ENCODE peak calls at places on chromosomes 5 and 9, in four cellular contexts. P, M, E and W are unnamed samples.

GRCh38 chr5:109829331-109829730 is 139.6 kb downstream of the MAN2A1 start:
- DNase-seq in P (no peak), M (no peak), E (no peak), W (no peak)

GRCh38 chr5:137091473-137091872 is 407.7 kb downstream of the SPOCK1 start:
- DNase-seq in P (no peak), M (no peak), E (no peak), W (no peak)

GRCh38 chr5:3278643-3279042 is 317.0 kb upstream of the IRX1 start:
- DNase-seq in P (no peak), M (no peak), E (no peak), W (no peak)

GRCh38 chr9:125829743-125830142 is 82.6 kb downstream of the PBX3 start:
- DNase-seq in P (peak; percentile 21), M (peak; percentile 64), E (no peak), W (no peak)

GRCh38 chr9:5389109-5389732 is 48.5 kb downstream of the PLGRKT start:
- DNase-seq in P (peak; percentile 20), M (peak; percentile 82), E (no peak), W (no peak)

GRCh38 chr5:93583525-93583798 is 440 bp downstream of the NR2F1 start:
- DNase-seq in P (no peak), M (no peak), E (no peak), W (no peak)

GRCh38 chr9:109488791-109489492 is 9.2 kb downstream of the PTPN3 start:
- DNase-seq in P (no peak), M (no peak), E (no peak), W (no peak)

GRCh38 chr5:36073595-36074216 is 7.0 kb upstream of the UGT3A2 start:
- DNase-seq in P (no peak), M (peak; percentile 49), E (no peak), W (no peak)

GRCh38 chr9:97412628-97413382 is 909 bp downstream of the TDRD7 start:
- DNase-seq in P (peak; percentile 25), M (no peak), E (no peak), W (no peak)

GRCh38 chr5:174688441-174689354 is 35.7 kb upstream of the MSX2 start:
- DNase-seq in P (no peak), M (no peak), E (no peak), W (no peak)

GRCh38 chr5:96816991-96817390 is 9.2 kb upstream of the ERAP1 start:
- DNase-seq in P (no peak), M (peak; percentile 47), E (no peak), W (no peak)

GRCh38 chr9:82168585-82168984 is 180.0 kb downstream of the SPATA31D1 start:
- DNase-seq in P (no peak), M (no peak), E (no peak), W (no peak)

GRCh38 chr5:173884402-173885053 is 3.6 kb upstream of the CPEB4 start:
- DNase-seq in P (peak; percentile 21), M (peak; percentile 89), E (no peak), W (no peak)

GRCh38 chr9:135619599-135619886 is 19.8 kb downstream of the GLT6D1 start:
- DNase-seq in P (no peak), M (no peak), E (no peak), W (no peak)

GRCh38 chr9:19087601-19088000 is 15.1 kb downstream of the HAUS6 start:
- DNase-seq in P (no peak), M (no peak), E (no peak), W (no peak)

GRCh38 chr5:39411985-39412384 is 12.8 kb downstream of the DAB2 start:
- DNase-seq in P (no peak), M (no peak), E (no peak), W (no peak)

GRCh38 chr5:91417219-91417618 is 34.1 kb upstream of the ARRDC3 start:
- DNase-seq in P (no peak), M (no peak), E (no peak), W (no peak)

GRCh38 chr5:96742519-96742918 is 65.2 kb downstream of the ERAP1 start:
- DNase-seq in P (no peak), M (no peak), E (no peak), W (no peak)

GRCh38 chr5:132103969-132104391 is 30.4 kb downstream of the CSF2 start:
- DNase-seq in P (no peak), M (peak; percentile 78), E (no peak), W (no peak)

GRCh38 chr9:19174127-19174921 is 47.0 kb upstream of the PLIN2 start:
- DNase-seq in P (peak; percentile 35), M (peak; percentile 74), E (no peak), W (peak; percentile 56)

GRCh38 chr9:123327697-123328100 is 28.3 kb upstream of the CRB2 start:
- DNase-seq in P (no peak), M (no peak), E (no peak), W (no peak)

GRCh38 chr5:14414007-14414406 is 167.6 kb upstream of the OTULINL start:
- DNase-seq in P (peak; percentile 56), M (no peak), E (no peak), W (no peak)

GRCh38 chr9:77926314-77926959 is 105.2 kb downstream of the GNAQ start:
- DNase-seq in P (no peak), M (no peak), E (no peak), W (no peak)

GRCh38 chr5:103602465-103602864 is 39.9 kb upstream of the NUDT12 start:
- DNase-seq in P (no peak), M (no peak), E (no peak), W (no peak)